ENCODE peak calls at places on chromosomes 11 and 22, in six cellular contexts. O is EL, P is activated T-helper 1 cell treated with Interleukin-2 at 50 U/mL for 16 hours, S is brain microvascular endothelial cell, C is A549, J is body of pancreas. B is an unnamed sample.

GRCh38 chr11:54832676-54833075 is 126.0 kb downstream of the OR4A5 start:
- DNase-seq in O (no peak), P (no peak), S (no peak), C (no peak), J (no peak), B (no peak)

GRCh38 chr11:61053198-61053597 is 49.1 kb upstream of the CD5 start:
- DNase-seq in O (no peak), P (no peak), S (no peak), C (no peak), J (no peak), B (no peak)

GRCh38 chr11:2375964-2376551 is 1.1 kb upstream of the CD81 start:
- DNase-seq in O (no peak), P (no peak), S (no peak), C (no peak), J (peak; percentile 89), B (no peak)

GRCh38 chr11:122816701-122817100 is 21.6 kb upstream of the CRTAM start:
- DNase-seq in O (no peak), P (no peak), S (no peak), C (no peak), J (no peak), B (no peak)

GRCh38 chr22:43409800-43410199 is 2.0 kb upstream of the MPPED1 start:
- DNase-seq in O (no peak), P (no peak), S (no peak), C (no peak), J (no peak), B (no peak)

GRCh38 chr11:79437274-79437980 is 3.4 kb downstream of the TENM4 start:
- DNase-seq in O (peak; percentile 53), P (no peak), S (no peak), C (no peak), J (peak; percentile 50), B (no peak)

GRCh38 chr11:64218628-64219353 is 7.2 kb downstream of the TRPT1 start:
- DNase-seq in O (no peak), P (no peak), S (no peak), C (no peak), J (peak; percentile 88), B (no peak)

GRCh38 chr22:35023692-35024363 is 42.1 kb upstream of the ISX start:
- DNase-seq in O (peak; percentile 34), P (peak; percentile 13), S (peak; percentile 14), C (peak; percentile 27), J (peak; percentile 50), B (peak; percentile 11)

GRCh38 chr22:42368379-42369249 is 63.6 kb downstream of the NFAM1 start:
- DNase-seq in O (no peak), P (peak; percentile 10), S (no peak), C (no peak), J (peak; percentile 22), B (no peak)

GRCh38 chr22:19060356-19061009 is 61.7 kb downstream of the DGCR2 start:
- DNase-seq in O (no peak), P (no peak), S (peak; percentile 42), C (no peak), J (no peak), B (no peak)

GRCh38 chr11:8227156-8228152 is 36.2 kb downstream of the LMO1 start:
- DNase-seq in O (peak; percentile 26), P (no peak), S (no peak), C (no peak), J (no peak), B (no peak)